ENCODE peak calls at places on chromosomes 7 and 10, in five cellular contexts. K is K562, V is SK-N-SH, U is GM12878, W is HCT116. Y is an unnamed sample.

GRCh38 chr10:37095822-37096593 is 29.4 kb upstream of the ANKRD30A start:
- DNase-seq in K (no peak), V (no peak), U (no peak), W (no peak), Y (no peak)

GRCh38 chr7:27678617-27679260 is 16.1 kb upstream of the HIBADH start:
- DNase-seq in K (no peak), V (no peak), U (no peak), W (no peak), Y (peak)

GRCh38 chr10:59234814-59235429 is 58.5 kb downstream of the PHYHIPL start:
- DNase-seq in K (no peak), V (no peak), U (no peak), W (peak), Y (no peak)

GRCh38 chr10:92239185-92239599 is 51.7 kb downstream of the CPEB3 start:
- DNase-seq in K (no peak), V (no peak), U (no peak), W (no peak), Y (no peak)

GRCh38 chr7:80837345-80837744 is 81.5 kb downstream of the SEMA3C start:
- DNase-seq in K (no peak), V (no peak), U (no peak), W (no peak), Y (no peak)

GRCh38 chr10:101355307-101355706 is 1.3 kb downstream of the BTRC start:
- DNase-seq in K (no peak), V (no peak), U (no peak), W (no peak), Y (no peak)

GRCh38 chr7:105178177-105178576 is 164.2 kb downstream of the KMT2E start:
- DNase-seq in K (no peak), V (no peak), U (no peak), W (no peak), Y (no peak)

GRCh38 chr10:130820880-130821482 is 490.5 kb downstream of the TCERG1L start:
- DNase-seq in K (no peak), V (peak), U (no peak), W (no peak), Y (no peak)

GRCh38 chr7:100208911-100209408 is 10.8 kb upstream of the PVRIG start:
- DNase-seq in K (no peak), V (no peak), U (peak), W (no peak), Y (no peak)

GRCh38 chr7:12221414-12221813 is 10.3 kb downstream of the TMEM106B start:
- DNase-seq in K (no peak), V (no peak), U (no peak), W (no peak), Y (no peak)

GRCh38 chr7:128206017-128206746 is 34.9 kb upstream of the LEP start:
- DNase-seq in K (no peak), V (no peak), U (no peak), W (no peak), Y (no peak)

DNA sequence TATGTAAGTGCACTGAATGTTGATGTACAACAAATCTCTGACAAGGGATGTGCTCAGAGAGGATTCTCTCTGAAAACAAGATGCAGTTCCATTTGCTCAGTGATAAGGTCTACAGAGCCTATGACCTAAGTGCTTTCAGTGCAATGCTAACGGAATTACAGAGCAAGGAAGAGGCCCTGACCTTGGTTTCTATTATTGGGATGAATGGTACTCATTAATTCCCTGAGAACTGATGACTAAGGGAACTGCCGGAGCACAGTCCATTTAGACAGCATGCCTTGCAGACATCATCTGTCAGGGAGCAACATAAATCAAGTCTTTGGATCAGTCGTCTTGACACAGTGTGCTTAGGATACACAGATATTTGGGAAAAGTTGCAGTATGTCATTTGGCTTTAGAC is 340.8 kb downstream of the PHTF2 start:
- DNase-seq in K (no peak), V (peak), U (no peak), W (no peak), Y (no peak)
- TF ChIP-seq ZBTB33 in K (no peak), V (peak), U (no peak), W (no peak), Y (no peak)

GRCh38 chr10:131928248-131929095 is 27.7 kb downstream of the PPP2R2D start:
- DNase-seq in K (no peak), V (no peak), U (peak), W (no peak), Y (no peak)
- TF ChIP-seq ZBTB33 in K (no peak), V (no peak), U (no peak), W (no peak), Y (no peak)

GRCh38 chr10:6234371-6234770 is 31.6 kb downstream of the PFKFB3 start:
- DNase-seq in K (no peak), V (no peak), U (no peak), W (no peak), Y (no peak)
- TF ChIP-seq ZBTB33 in K (no peak), V (no peak), U (no peak), W (no peak), Y (no peak)

GRCh38 chr10:14623931-14624330 is 150.8 kb downstream of the FAM107B start:
- DNase-seq in K (no peak), V (no peak), U (no peak), W (no peak), Y (no peak)
- TF ChIP-seq ZBTB33 in K (no peak), V (no peak), U (no peak), W (no peak), Y (no peak)